ENCODE peak calls at places on chromosomes 4 and X, in six cellular contexts. One of them, this sample, is unnamed. For H3K4me1, the result is how much of the 10 kb centered on the place peaks cover.

GRCh38 chrX:18607966-18608365 is 63.9 kb downstream of the RS1 start:
- DNase-seq in transverse colon: no peak
- DNase-seq in Caco-2: no peak
- DNase-seq in right lobe of liver: no peak
- DNase-seq in neural progenitor cell: no peak
- DNase-seq in prostate gland: no peak
- DNase-seq in this sample: no peak

GRCh38 chr4:3516836-3517730 is 15.1 kb downstream of the LRPAP1 start:
- DNase-seq in transverse colon: no peak
- DNase-seq in Caco-2: no peak
- DNase-seq in right lobe of liver: no peak
- DNase-seq in neural progenitor cell: no peak
- DNase-seq in prostate gland: no peak
- DNase-seq in this sample: peak

GRCh38 chr4:2166253-2166652 is 75.7 kb downstream of the HAUS3 start:
- DNase-seq in transverse colon: peak
- DNase-seq in Caco-2: no peak
- DNase-seq in right lobe of liver: no peak
- DNase-seq in neural progenitor cell: no peak
- DNase-seq in prostate gland: no peak
- DNase-seq in this sample: no peak

GRCh38 chrX:77446840-77447239 is 349 bp upstream of the FGF16 start:
- DNase-seq in transverse colon: no peak
- DNase-seq in Caco-2: no peak
- DNase-seq in right lobe of liver: no peak
- DNase-seq in neural progenitor cell: no peak
- DNase-seq in prostate gland: no peak
- DNase-seq in this sample: no peak

GRCh38 chr4:38857354-38858096 is 908 bp upstream of the TLR6 start:
- DNase-seq in transverse colon: peak
- DNase-seq in Caco-2: no peak
- DNase-seq in right lobe of liver: no peak
- DNase-seq in neural progenitor cell: no peak
- DNase-seq in prostate gland: peak
- DNase-seq in this sample: no peak

GRCh38 chr4:7815562-7815961 is 124.1 kb downstream of the AFAP1 start:
- DNase-seq in transverse colon: no peak
- DNase-seq in Caco-2: no peak
- DNase-seq in right lobe of liver: no peak
- DNase-seq in neural progenitor cell: no peak
- DNase-seq in prostate gland: no peak
- DNase-seq in this sample: no peak

GRCh38 chr4:181225616-181226261 is 1017.5 kb upstream of the TENM3 start:
- DNase-seq in transverse colon: no peak
- DNase-seq in Caco-2: peak
- DNase-seq in right lobe of liver: no peak
- DNase-seq in neural progenitor cell: peak
- DNase-seq in prostate gland: no peak
- DNase-seq in this sample: no peak

GRCh38 chr4:30716158-30716557 is 4.0 kb upstream of the PCDH7 start:
- DNase-seq in transverse colon: no peak
- DNase-seq in Caco-2: no peak
- DNase-seq in right lobe of liver: no peak
- DNase-seq in neural progenitor cell: peak
- DNase-seq in prostate gland: no peak
- DNase-seq in this sample: no peak

GRCh38 chr4:56958111-56958517 is 19.3 kb downstream of the NOA1 start:
- DNase-seq in transverse colon: peak
- DNase-seq in Caco-2: no peak
- DNase-seq in right lobe of liver: peak
- DNase-seq in neural progenitor cell: no peak
- DNase-seq in prostate gland: peak
- DNase-seq in this sample: peak

GRCh38 chr4:125042031-125042430 is 272.7 kb upstream of the FAT4 start:
- DNase-seq in transverse colon: no peak
- DNase-seq in Caco-2: no peak
- DNase-seq in right lobe of liver: no peak
- DNase-seq in neural progenitor cell: no peak
- DNase-seq in prostate gland: no peak
- DNase-seq in this sample: no peak

GRCh38 chr4:85807247-85807915 is 332.4 kb downstream of the ARHGAP24 start:
- DNase-seq in transverse colon: no peak
- DNase-seq in Caco-2: no peak
- DNase-seq in right lobe of liver: no peak
- DNase-seq in neural progenitor cell: no peak
- DNase-seq in prostate gland: no peak
- DNase-seq in this sample: no peak

GRCh38 chrX:24619647-24620046 is 27.5 kb downstream of the PCYT1B start:
- DNase-seq in transverse colon: no peak
- DNase-seq in Caco-2: no peak
- DNase-seq in right lobe of liver: no peak
- DNase-seq in neural progenitor cell: no peak
- DNase-seq in prostate gland: no peak
- DNase-seq in this sample: peak

GRCh38 chrX:27619975-27620374 is 29.8 kb downstream of the DCAF8L2 start:
- DNase-seq in transverse colon: no peak
- DNase-seq in Caco-2: peak
- DNase-seq in right lobe of liver: no peak
- DNase-seq in neural progenitor cell: peak
- DNase-seq in prostate gland: no peak
- DNase-seq in this sample: no peak

GRCh38 chrX:40011483-40012038 is 86.2 kb downstream of the BCOR start:
- DNase-seq in transverse colon: no peak
- DNase-seq in Caco-2: no peak
- DNase-seq in right lobe of liver: no peak
- DNase-seq in neural progenitor cell: no peak
- DNase-seq in prostate gland: no peak
- DNase-seq in this sample: no peak

GRCh38 chrX:40010550-40011364 is 87.0 kb downstream of the BCOR start:
- DNase-seq in transverse colon: no peak
- DNase-seq in Caco-2: no peak
- DNase-seq in right lobe of liver: no peak
- DNase-seq in neural progenitor cell: peak
- DNase-seq in prostate gland: no peak
- DNase-seq in this sample: peak

GRCh38 chrX:40009890-40010289 is 87.9 kb downstream of the BCOR start:
- DNase-seq in transverse colon: no peak
- DNase-seq in Caco-2: no peak
- DNase-seq in right lobe of liver: no peak
- DNase-seq in neural progenitor cell: peak
- DNase-seq in prostate gland: no peak
- DNase-seq in this sample: no peak

GRCh38 chrX:40012800-40013682 is 84.7 kb downstream of the BCOR start:
- DNase-seq in transverse colon: peak
- DNase-seq in Caco-2: peak
- DNase-seq in right lobe of liver: peak
- DNase-seq in neural progenitor cell: peak
- DNase-seq in prostate gland: peak
- DNase-seq in this sample: no peak

GRCh38 chrX:40012039-40012799 is 85.5 kb downstream of the BCOR start:
- DNase-seq in transverse colon: peak
- DNase-seq in Caco-2: peak
- DNase-seq in right lobe of liver: peak
- DNase-seq in neural progenitor cell: peak
- DNase-seq in prostate gland: peak
- DNase-seq in this sample: no peak
- H3K4me1 ChIP-seq in transverse colon: under half
- H3K4me1 ChIP-seq in Caco-2: under half
- H3K4me1 ChIP-seq in right lobe of liver: under half
- H3K4me1 ChIP-seq in neural progenitor cell: under half
- H3K4me1 ChIP-seq in prostate gland: under half
- H3K4me1 ChIP-seq in this sample: under half

DNA sequence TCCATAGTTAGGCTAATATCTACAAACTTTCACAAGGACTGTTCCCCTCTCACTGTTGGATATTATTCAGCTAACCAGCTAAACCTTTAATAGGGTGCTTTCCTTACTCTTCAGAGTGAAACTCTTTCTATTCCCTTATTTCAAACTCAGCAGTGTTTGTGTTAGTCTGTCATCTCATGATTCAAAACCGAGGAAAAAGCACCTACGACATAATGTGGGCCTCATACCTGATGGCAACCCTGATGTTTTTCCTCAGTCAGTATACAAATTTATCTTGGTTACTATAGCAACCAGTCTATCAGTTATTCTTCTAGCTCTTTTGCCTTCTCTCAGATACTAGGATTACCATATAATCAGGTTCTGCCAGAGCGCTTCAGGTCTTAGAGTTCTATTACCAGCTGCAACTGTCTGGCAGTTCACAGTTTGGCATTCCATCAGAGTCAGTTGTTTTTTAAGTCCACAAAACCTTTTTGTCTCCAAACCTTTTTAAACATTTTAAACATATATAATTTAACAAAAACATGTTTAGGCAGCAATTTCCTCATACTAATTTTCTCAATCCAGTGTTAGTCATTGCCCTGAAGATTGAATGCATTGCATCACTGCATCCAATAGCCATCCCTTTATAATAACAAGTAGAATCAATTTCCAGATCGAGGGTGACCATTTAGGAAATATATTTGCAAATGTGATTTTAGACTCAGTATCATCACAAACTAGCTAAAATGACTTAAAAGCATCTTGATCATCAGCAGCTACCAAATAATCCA is 7.4 kb downstream of the WDR44 start:
- DNase-seq in transverse colon: no peak
- DNase-seq in Caco-2: no peak
- DNase-seq in right lobe of liver: no peak
- DNase-seq in neural progenitor cell: no peak
- DNase-seq in prostate gland: no peak
- DNase-seq in this sample: no peak
- H3K4me1 ChIP-seq in transverse colon: under half
- H3K4me1 ChIP-seq in Caco-2: under half
- H3K4me1 ChIP-seq in right lobe of liver: under half
- H3K4me1 ChIP-seq in neural progenitor cell: under half
- H3K4me1 ChIP-seq in prostate gland: under half
- H3K4me1 ChIP-seq in this sample: under half

DNA sequence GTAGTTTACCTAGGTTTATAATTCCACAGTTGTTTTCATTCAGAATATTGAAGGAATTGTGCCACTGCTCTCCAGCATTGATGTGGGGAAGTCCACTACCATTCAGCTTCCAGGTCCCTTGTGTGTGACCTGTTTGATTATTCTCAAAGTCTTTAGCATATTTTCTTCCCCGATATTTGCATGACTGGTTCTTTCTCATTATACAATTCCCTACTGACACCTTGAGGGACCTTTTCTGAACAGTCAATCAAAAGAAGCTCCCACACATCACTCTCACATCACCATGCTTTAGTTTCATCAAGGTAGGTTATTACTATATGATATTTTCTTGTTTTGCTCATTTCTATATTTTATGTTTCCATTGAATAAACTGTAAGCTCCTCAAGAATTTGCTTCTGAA is 44.1 kb downstream of the SLC39A8 start:
- DNase-seq in transverse colon: no peak
- DNase-seq in Caco-2: no peak
- DNase-seq in right lobe of liver: no peak
- DNase-seq in neural progenitor cell: no peak
- DNase-seq in prostate gland: no peak
- DNase-seq in this sample: no peak
- H3K4me1 ChIP-seq in transverse colon: under half
- H3K4me1 ChIP-seq in Caco-2: under half
- H3K4me1 ChIP-seq in right lobe of liver: under half
- H3K4me1 ChIP-seq in neural progenitor cell: under half
- H3K4me1 ChIP-seq in prostate gland: under half
- H3K4me1 ChIP-seq in this sample: under half

GRCh38 chr4:94533405-94534223 is 81.9 kb downstream of the PDLIM5 start:
- DNase-seq in transverse colon: no peak
- DNase-seq in Caco-2: no peak
- DNase-seq in right lobe of liver: no peak
- DNase-seq in neural progenitor cell: no peak
- DNase-seq in prostate gland: no peak
- DNase-seq in this sample: no peak
- H3K4me1 ChIP-seq in transverse colon: under half
- H3K4me1 ChIP-seq in Caco-2: half or more
- H3K4me1 ChIP-seq in right lobe of liver: under half
- H3K4me1 ChIP-seq in neural progenitor cell: half or more
- H3K4me1 ChIP-seq in prostate gland: under half
- H3K4me1 ChIP-seq in this sample: under half

GRCh38 chrX:131565909-131566308 is 22.0 kb downstream of the OR13H1 start:
- DNase-seq in transverse colon: no peak
- DNase-seq in Caco-2: no peak
- DNase-seq in right lobe of liver: no peak
- DNase-seq in neural progenitor cell: no peak
- DNase-seq in prostate gland: no peak
- DNase-seq in this sample: no peak

GRCh38 chrX:131564553-131565229 is 20.8 kb downstream of the OR13H1 start:
- DNase-seq in transverse colon: no peak
- DNase-seq in Caco-2: no peak
- DNase-seq in right lobe of liver: no peak
- DNase-seq in neural progenitor cell: no peak
- DNase-seq in prostate gland: no peak
- DNase-seq in this sample: no peak
- H3K4me1 ChIP-seq in transverse colon: under half
- H3K4me1 ChIP-seq in Caco-2: under half
- H3K4me1 ChIP-seq in right lobe of liver: under half
- H3K4me1 ChIP-seq in neural progenitor cell: under half
- H3K4me1 ChIP-seq in prostate gland: under half
- H3K4me1 ChIP-seq in this sample: under half

GRCh38 chr4:24978291-24979072 is 52.3 kb downstream of the LGI2 start:
- DNase-seq in transverse colon: no peak
- DNase-seq in Caco-2: no peak
- DNase-seq in right lobe of liver: no peak
- DNase-seq in neural progenitor cell: no peak
- DNase-seq in prostate gland: no peak
- DNase-seq in this sample: no peak
- H3K4me1 ChIP-seq in transverse colon: under half
- H3K4me1 ChIP-seq in Caco-2: under half
- H3K4me1 ChIP-seq in right lobe of liver: under half
- H3K4me1 ChIP-seq in neural progenitor cell: under half
- H3K4me1 ChIP-seq in prostate gland: under half
- H3K4me1 ChIP-seq in this sample: under half

DNA sequence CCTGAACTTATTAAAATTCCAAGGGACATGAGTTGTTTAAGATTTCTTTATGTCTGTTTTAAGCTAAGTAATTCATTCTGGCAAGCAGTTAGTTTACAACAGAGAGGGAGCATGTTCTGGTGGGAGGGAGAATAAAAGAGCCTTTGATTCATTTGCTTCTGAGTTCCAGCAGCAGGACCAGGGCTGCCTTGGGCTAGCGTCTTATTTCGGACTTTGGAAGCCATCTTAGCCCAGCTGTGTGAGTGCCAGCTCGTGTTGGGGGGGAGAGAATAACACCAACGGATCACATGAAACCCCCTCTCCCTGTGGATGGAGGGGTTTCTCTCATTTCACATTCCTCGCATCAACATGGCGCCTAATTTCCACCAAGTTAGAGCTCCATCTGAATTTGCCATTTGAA is 7.3 kb downstream of the GAB1 start:
- DNase-seq in transverse colon: no peak
- DNase-seq in Caco-2: no peak
- DNase-seq in right lobe of liver: no peak
- DNase-seq in neural progenitor cell: no peak
- DNase-seq in prostate gland: no peak
- DNase-seq in this sample: no peak
- H3K4me1 ChIP-seq in transverse colon: half or more
- H3K4me1 ChIP-seq in Caco-2: under half
- H3K4me1 ChIP-seq in right lobe of liver: under half
- H3K4me1 ChIP-seq in neural progenitor cell: under half
- H3K4me1 ChIP-seq in prostate gland: under half
- H3K4me1 ChIP-seq in this sample: under half